ENCODE peak calls at places on chromosomes 6 and 20, in five cellular contexts. M is left lung; Y is activated naive CD8-positive, alpha-beta T cell treated with anti-CD3 and anti-CD28 coated beads, Interleukin-2, amount 50 U/mL, for 24 hours; L is left lobe of liver; V is gastroesophageal sphincter. S is an unnamed sample.

GRCh38 chr6:134768936-134769335 is 181.0 kb downstream of the ALDH8A1 start:
- ATAC-seq in L (no peak), M (no peak), Y (no peak), V (no peak), S (no peak)

GRCh38 chr20:38260378-38261053 is at the start of gene KIAA1755:
- ATAC-seq in L (peak), V (peak), Y (no peak), M (peak), S (no peak)

GRCh38 chr6:158633127-158633526 is 11.4 kb downstream of the DYNLT1 start:
- ATAC-seq in L (no peak), V (no peak), M (no peak), Y (no peak), S (no peak)

GRCh38 chr20:64047968-64048401 is 1.5 kb downstream of the SOX18 start:
- ATAC-seq in L (no peak), V (no peak), M (no peak), Y (no peak), S (no peak)

GRCh38 chr6:12490904-12491571 is 200.9 kb downstream of the EDN1 start:
- ATAC-seq in M (peak), L (peak), V (peak), Y (peak), S (peak)

GRCh38 chr20:19867940-19868371 is 109.9 kb downstream of the RIN2 start:
- ATAC-seq in Y (no peak), V (peak), L (no peak), M (peak), S (no peak)

GRCh38 chr6:107061125-107062020 is 33.4 kb downstream of the MTRES1 start:
- ATAC-seq in L (no peak), M (no peak), Y (peak), V (no peak), S (peak)

GRCh38 chr6:32113386-32114352 is 4.5 kb upstream of the TNXB start:
- ATAC-seq in L (peak), Y (no peak), V (peak), M (peak), S (no peak)

GRCh38 chr6:31158863-31159855 is 770 bp downstream of the TCF19 start:
- ATAC-seq in Y (peak), V (no peak), M (no peak), L (no peak), S (peak)

GRCh38 chr6:6781172-6781876 is 192.8 kb downstream of the LY86 start:
- ATAC-seq in M (peak), L (no peak), Y (no peak), V (no peak), S (no peak)

GRCh38 chr20:13229538-13229937 is 8.5 kb downstream of the ISM1 start:
- ATAC-seq in Y (peak), V (no peak), L (no peak), M (no peak), S (peak)

GRCh38 chr6:38091626-38092025 is 272.1 kb downstream of the ZFAND3 start:
- ATAC-seq in L (no peak), M (no peak), Y (no peak), V (no peak), S (no peak)

GRCh38 chr6:89575562-89575960 is 63.0 kb downstream of the LYRM2 start:
- ATAC-seq in Y (no peak), M (no peak), V (no peak), L (no peak), S (no peak)

GRCh38 chr6:65280060-65280459 is 427.0 kb downstream of the EYS start:
- ATAC-seq in M (no peak), L (no peak), V (no peak), Y (no peak), S (no peak)

GRCh38 chr6:122052501-122052900 is 347.0 kb upstream of the HSF2 start:
- ATAC-seq in L (no peak), V (no peak), M (no peak), Y (no peak), S (no peak)

GRCh38 chr6:39892490-39893129 is 41.7 kb downstream of the MOCS1 start:
- ATAC-seq in Y (no peak), L (peak), V (peak), M (peak), S (peak)

GRCh38 chr6:165574770-165575549 is 88.1 kb downstream of the PDE10A start:
- ATAC-seq in M (peak), Y (no peak), L (no peak), V (no peak), S (peak)

GRCh38 chr6:101776919-101777350 is 383.4 kb downstream of the GRIK2 start:
- ATAC-seq in Y (no peak), V (no peak), M (no peak), L (no peak), S (no peak)

GRCh38 chr6:99434702-99435530 is 9.8 kb upstream of the PNISR start:
- ATAC-seq in M (peak), V (no peak), Y (peak), L (peak), S (no peak)

GRCh38 chr20:51140671-51141070 is 117.8 kb upstream of the KCNG1 start:
- ATAC-seq in M (no peak), V (no peak), Y (no peak), L (no peak), S (no peak)

GRCh38 chr20:62441986-62442539 is 14.7 kb upstream of the RBBP8NL start:
- ATAC-seq in Y (no peak), V (no peak), L (no peak), M (no peak), S (no peak)

GRCh38 chr6:103734016-103734415 is 1125.7 kb downstream of the HACE1 start:
- ATAC-seq in M (no peak), L (no peak), Y (no peak), V (no peak), S (no peak)

GRCh38 chr20:34689486-34689885 is 12.6 kb upstream of the PIGU start:
- ATAC-seq in L (peak), Y (no peak), M (peak), V (no peak), S (no peak)

GRCh38 chr6:52691718-52692117 is 20.8 kb downstream of the TMEM14A start:
- ATAC-seq in V (no peak), M (no peak), Y (no peak), L (peak), S (no peak)

GRCh38 chr20:25356294-25356933 is 34.2 kb downstream of the ABHD12 start:
- ATAC-seq in L (peak), M (no peak), V (no peak), Y (no peak), S (no peak)

GRCh38 chr6:148972481-148972880 is 225.7 kb downstream of the UST start:
- ATAC-seq in Y (peak), L (peak), V (no peak), M (peak), S (peak)

GRCh38 chr6:138948780-138949179 is 39.3 kb downstream of the REPS1 start:
- ATAC-seq in M (no peak), V (no peak), Y (no peak), L (no peak), S (no peak)

GRCh38 chr6:161354241-161354840 is 80.5 kb upstream of the AGPAT4 start:
- ATAC-seq in L (no peak), M (no peak), Y (no peak), V (no peak), S (no peak)

GRCh38 chr6:104685871-104686549 is 173.7 kb downstream of the HACE1 start:
- ATAC-seq in L (no peak), Y (no peak), M (no peak), V (no peak), S (no peak)

GRCh38 chr6:122400121-122400450 is 634 bp downstream of the HSF2 start:
- ATAC-seq in M (no peak), L (no peak), V (no peak), Y (no peak), S (peak)

GRCh38 chr6:6863957-6864639 is 243.7 kb upstream of the RREB1 start:
- ATAC-seq in V (no peak), Y (no peak), M (no peak), L (no peak), S (no peak)

GRCh38 chr20:49318430-49319203 is 40.8 kb upstream of the ZNFX1 start:
- ATAC-seq in M (no peak), L (peak), Y (peak), V (no peak), S (peak)

GRCh38 chr20:60252866-60253265 is 294.6 kb downstream of the CDH26 start:
- ATAC-seq in M (no peak), Y (no peak), L (no peak), V (no peak), S (no peak)

GRCh38 chr6:148432405-148433195 is 90.0 kb downstream of the SASH1 start:
- ATAC-seq in V (peak), Y (no peak), M (peak), L (no peak), S (no peak)

GRCh38 chr6:35500782-35501181 is 3.9 kb upstream of the TEAD3 start:
- ATAC-seq in M (no peak), Y (no peak), L (no peak), V (no peak), S (no peak)

GRCh38 chr20:37233471-37234253 is 28.0 kb downstream of the GHRH start:
- ATAC-seq in V (no peak), Y (no peak), M (no peak), L (no peak), S (no peak)